ENCODE peak calls at places on chromosome 19, in eight cellular contexts. A, C, D, M, H, F, G and W are unnamed samples. For H3K4me1 and H3K36me3, the result is how much of the 10 kb centered on the place peaks cover.

GRCh38 chr19:35202722-35203674 is 25.5 kb downstream of the FAM187B start:
- DNase-seq in A (no peak), C (no peak), D (no peak), M (no peak), H (no peak), F (no peak), G (no peak), W (no peak)

GRCh38 chr19:17091758-17092333 is 16.3 kb downstream of the MYO9B start:
- DNase-seq in A (no peak), C (no peak), D (no peak), M (peak), H (no peak), F (peak), G (no peak), W (peak)

GRCh38 chr19:14114439-14114838 is 3.1 kb downstream of the PRKACA start:
- DNase-seq in A (no peak), C (no peak), D (no peak), M (no peak), H (no peak), F (no peak), G (no peak), W (no peak)

GRCh38 chr19:49113762-49114629 is at the start of gene LIN7B:
- DNase-seq in A (peak), C (peak), D (peak), M (peak), H (peak), F (peak), G (no peak), W (peak)

GRCh38 chr19:18660051-18660910 is 23.2 kb upstream of the CRTC1 start:
- DNase-seq in A (peak), C (no peak), D (no peak), M (peak), H (peak), F (peak), G (no peak), W (no peak)

GRCh38 chr19:51503891-51504290 is 2.3 kb upstream of the SIGLEC12 start:
- DNase-seq in A (no peak), C (no peak), D (no peak), M (no peak), H (no peak), F (no peak), G (no peak), W (no peak)

GRCh38 chr19:7575426-7576040 is 20.1 kb upstream of the CAMSAP3 start:
- DNase-seq in A (no peak), C (no peak), D (no peak), M (no peak), H (no peak), F (no peak), G (no peak), W (no peak)

GRCh38 chr19:11578342-11579142 is 1.1 kb upstream of the ACP5 start:
- DNase-seq in A (peak), C (peak), D (peak), M (no peak), H (no peak), F (peak), G (peak), W (peak)

GRCh38 chr19:30419581-30420180 is 47.5 kb downstream of the ZNF536 start:
- DNase-seq in A (no peak), C (no peak), D (no peak), M (no peak), H (no peak), F (no peak), G (no peak), W (no peak)

GRCh38 chr19:50679177-50680125 is 30.2 kb downstream of the C19orf81 start:
- DNase-seq in A (peak), C (peak), D (peak), M (peak), H (peak), F (peak), G (peak), W (peak)

GRCh38 chr19:52248256-52248655 is 21.1 kb upstream of the ZNF766 start:
- DNase-seq in A (peak), C (peak), D (peak), M (peak), H (peak), F (peak), G (no peak), W (peak)

GRCh38 chr19:12126707-12127106 is 13.4 kb downstream of the ZNF20 start:
- DNase-seq in A (peak), C (peak), D (no peak), M (no peak), H (peak), F (no peak), G (no peak), W (no peak)

GRCh38 chr19:50832666-50833065 is 708 bp downstream of the KLK15 start:
- DNase-seq in A (no peak), C (no peak), D (no peak), M (peak), H (no peak), F (no peak), G (no peak), W (no peak)

GRCh38 chr19:29565171-29565570 is 39.4 kb downstream of the VSTM2B start:
- DNase-seq in A (no peak), C (no peak), D (no peak), M (no peak), H (no peak), F (no peak), G (no peak), W (no peak)

GRCh38 chr19:48836089-48837017 is at the start of gene HSD17B14:
- DNase-seq in A (peak), C (no peak), D (peak), M (no peak), H (no peak), F (peak), G (peak), W (no peak)

GRCh38 chr19:47778954-47779351 is 450 bp downstream of the SELENOW start:
- DNase-seq in A (peak), C (peak), D (peak), M (peak), H (no peak), F (peak), G (no peak), W (no peak)

GRCh38 chr19:5313307-5313706 is 27.3 kb downstream of the PTPRS start:
- DNase-seq in A (no peak), C (no peak), D (no peak), M (no peak), H (no peak), F (no peak), G (no peak), W (no peak)

GRCh38 chr19:55069859-55070225 is 5.8 kb upstream of the EPS8L1 start:
- DNase-seq in A (no peak), C (no peak), D (no peak), M (no peak), H (no peak), F (no peak), G (no peak), W (no peak)

GRCh38 chr19:7540761-7541480 is 5.4 kb downstream of the PNPLA6 start:
- DNase-seq in A (peak), C (no peak), D (no peak), M (no peak), H (peak), F (no peak), G (no peak), W (no peak)

GRCh38 chr19:4971424-4971793 is 2.5 kb downstream of the KDM4B start:
- DNase-seq in A (peak), C (peak), D (peak), M (no peak), H (no peak), F (no peak), G (peak), W (peak)

GRCh38 chr19:3398114-3398899 is 31.9 kb downstream of the NFIC start:
- DNase-seq in A (peak), C (no peak), D (peak), M (peak), H (peak), F (peak), G (peak), W (peak)

GRCh38 chr19:35742121-35742724 is at the start of gene IGFLR1:
- DNase-seq in A (no peak), C (peak), D (no peak), M (no peak), H (no peak), F (peak), G (no peak), W (peak)

DNA sequence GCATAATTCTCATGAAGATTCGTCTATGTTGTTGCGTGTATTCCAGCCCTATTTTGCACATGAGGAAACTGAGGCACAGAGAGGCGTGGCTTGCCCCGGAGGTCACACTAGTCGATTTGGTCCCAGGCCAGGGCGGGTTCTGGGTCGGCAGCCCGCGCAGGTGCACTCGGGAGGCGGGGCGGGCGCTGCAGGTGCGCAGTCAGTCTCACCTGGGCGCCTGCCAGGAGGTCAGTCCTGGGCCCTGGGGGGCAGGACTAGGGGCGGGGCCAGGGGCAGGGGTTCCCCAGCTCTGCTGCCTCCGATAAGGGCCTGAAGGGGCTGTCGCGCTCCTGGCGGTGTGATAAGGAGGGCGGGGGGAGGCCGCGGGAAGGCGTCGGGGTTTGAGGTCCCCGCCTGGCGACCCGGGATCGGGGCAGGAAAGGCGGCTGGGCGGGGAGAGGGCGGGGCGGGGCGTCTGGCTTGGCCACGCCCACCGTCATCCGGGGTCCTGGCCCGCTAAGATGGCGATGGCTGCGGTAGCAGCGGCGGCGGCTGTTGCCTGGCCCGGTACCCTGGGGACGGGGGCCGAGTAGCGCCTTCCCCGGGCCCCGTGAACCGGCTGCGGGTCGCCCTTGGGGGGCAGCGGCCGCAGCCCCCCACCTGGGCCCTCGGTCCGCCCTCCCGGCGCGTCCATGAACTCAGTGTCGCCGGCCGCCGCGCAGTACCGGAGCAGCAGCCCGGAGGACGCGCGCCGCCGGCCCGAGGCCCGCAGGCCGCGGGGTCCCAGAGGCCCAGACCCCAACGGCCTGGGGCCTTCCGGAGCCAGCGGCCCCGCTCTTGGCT is at the start of gene ATG4D:
- DNase-seq in A (peak), C (peak), D (peak), M (peak), H (peak), F (peak), G (peak), W (peak)
- H3K4me1 ChIP-seq in A (under half), C (under half), D (under half), M (under half), H (under half), F (under half), G (under half), W (under half)

DNA sequence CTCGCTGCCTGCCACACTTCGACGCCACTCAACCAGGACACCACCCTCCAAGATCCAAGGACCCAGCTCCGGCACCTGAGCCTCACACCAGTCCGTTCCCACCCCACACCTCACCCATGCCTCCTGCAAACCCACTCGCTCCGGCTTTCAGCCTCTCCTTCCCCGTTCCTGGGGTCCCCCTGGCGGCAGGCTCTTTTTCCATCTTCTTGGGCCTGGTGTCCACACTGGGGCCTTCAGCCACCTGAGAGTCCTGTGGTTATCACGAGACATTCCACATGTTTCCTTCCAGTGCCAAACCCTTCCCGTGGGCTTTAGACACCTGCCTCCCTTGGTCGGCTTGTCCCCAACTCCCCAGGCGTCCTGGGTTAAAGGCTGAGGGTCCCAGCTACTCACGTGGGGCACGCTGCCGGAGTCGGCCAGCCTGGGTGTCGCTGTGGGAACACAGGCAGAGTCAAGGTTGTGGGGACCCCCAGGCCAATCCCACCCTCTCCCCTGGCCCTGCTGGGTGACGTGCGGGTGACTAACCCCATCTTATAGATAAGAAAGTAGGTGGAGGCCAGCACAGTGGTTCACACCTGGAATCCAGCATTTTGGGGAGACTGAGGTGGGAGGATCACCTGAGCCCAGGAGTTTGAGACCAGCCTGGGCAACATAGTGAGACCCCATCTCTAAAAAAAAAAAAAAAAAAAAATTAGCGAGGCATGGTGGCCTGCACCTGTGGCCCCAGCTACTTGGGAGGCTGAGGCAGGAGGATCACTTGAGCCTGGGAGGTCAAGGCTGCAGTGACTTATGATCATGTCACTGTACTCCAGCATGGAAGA is 2.0 kb downstream of the JSRP1 start:
- DNase-seq in A (peak), C (no peak), D (no peak), M (no peak), H (peak), F (no peak), G (no peak), W (no peak)
- TF ChIP-seq CTCF in A (peak), C (no peak), D (no peak), M (peak), H (peak), F (peak), G (no peak), W (no peak)

DNA sequence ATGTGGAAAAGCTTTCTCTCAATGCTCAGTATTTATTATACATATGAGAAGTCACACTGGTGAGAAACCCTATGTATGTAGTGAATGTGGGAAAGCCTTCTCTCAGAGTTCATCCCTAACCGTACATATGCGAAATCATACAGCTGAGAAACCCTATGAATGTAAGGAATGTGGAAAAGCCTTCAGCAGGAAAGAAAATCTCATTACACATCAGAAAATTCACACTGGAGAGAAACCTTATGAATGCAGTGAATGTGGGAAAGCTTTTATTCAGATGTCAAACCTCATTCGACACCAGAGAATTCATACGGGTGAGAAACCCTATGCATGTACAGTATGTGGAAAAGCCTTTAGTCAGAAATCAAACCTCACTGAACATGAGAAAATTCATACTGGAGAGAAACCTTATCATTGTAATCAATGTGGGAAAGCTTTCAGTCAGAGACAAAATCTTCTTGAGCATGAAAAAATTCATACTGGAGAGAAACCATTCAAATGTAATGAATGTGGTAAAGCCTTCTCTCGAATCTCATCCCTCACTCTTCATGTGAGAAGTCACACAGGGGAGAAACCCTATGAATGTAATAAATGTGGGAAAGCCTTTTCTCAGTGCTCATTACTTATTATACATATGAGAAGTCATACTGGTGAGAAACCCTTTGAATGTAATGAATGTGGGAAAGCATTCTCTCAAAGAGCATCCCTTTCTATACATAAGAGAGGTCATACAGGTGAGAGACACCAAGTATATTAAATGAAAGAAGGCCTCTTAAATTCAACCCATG is 34.4 kb downstream of the ZNF568 start:
- DNase-seq in A (no peak), C (no peak), D (no peak), M (no peak), H (no peak), F (no peak), G (no peak), W (no peak)
- H3K36me3 ChIP-seq in A (under half), C (under half), D (under half), M (under half), H (under half), F (under half), G (under half), W (under half)

GRCh38 chr19:39411006-39411831 is 1.2 kb upstream of the PLEKHG2 start:
- DNase-seq in A (peak), C (no peak), D (peak), M (peak), H (peak), F (peak), G (peak), W (peak)
- H3K4me1 ChIP-seq in A (under half), C (under half), D (under half), M (under half), H (under half), F (under half), G (under half), W (under half)

GRCh38 chr19:42028304-42029216 is 34.5 kb upstream of the ATP1A3 start:
- DNase-seq in A (no peak), C (peak), D (no peak), M (peak), H (no peak), F (no peak), G (no peak), W (no peak)
- TF ChIP-seq CTCF in A (peak), C (peak), D (no peak), M (no peak), H (peak), F (no peak), G (no peak), W (no peak)

GRCh38 chr19:46380690-46381089 is 32.7 kb downstream of the CCDC8 start:
- DNase-seq in A (no peak), C (no peak), D (no peak), M (no peak), H (no peak), F (no peak), G (no peak), W (no peak)

GRCh38 chr19:46376241-46377153 is 29.6 kb downstream of the PPP5C start:
- DNase-seq in A (no peak), C (no peak), D (no peak), M (no peak), H (no peak), F (no peak), G (no peak), W (no peak)

GRCh38 chr19:46374526-46375475 is 27.9 kb downstream of the PPP5C start:
- DNase-seq in A (no peak), C (no peak), D (no peak), M (no peak), H (no peak), F (no peak), G (no peak), W (no peak)

GRCh38 chr19:46381346-46381745 is 32.0 kb downstream of the CCDC8 start:
- DNase-seq in A (no peak), C (no peak), D (no peak), M (no peak), H (no peak), F (no peak), G (no peak), W (no peak)

DNA sequence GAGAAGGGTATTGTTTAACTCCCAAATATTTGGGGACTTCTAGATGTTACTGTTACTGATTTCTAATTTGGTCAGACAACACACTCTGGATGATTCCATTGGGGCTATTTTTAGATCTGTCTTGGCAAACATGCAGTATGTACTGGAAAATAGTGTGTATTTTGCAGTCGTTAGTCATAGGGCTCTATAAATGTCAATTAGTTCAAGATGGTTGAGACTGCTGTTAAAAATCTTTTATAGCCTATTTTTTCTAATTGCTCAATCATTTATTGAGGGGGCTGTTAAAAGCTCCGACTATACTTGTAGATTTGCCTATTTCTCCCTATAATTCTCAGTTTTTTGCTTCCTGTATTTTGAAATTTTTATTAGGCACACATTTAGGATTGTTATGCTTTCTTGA is 31.4 kb downstream of the PPP5C start:
- DNase-seq in A (peak), C (no peak), D (no peak), M (no peak), H (peak), F (no peak), G (no peak), W (no peak)
- H3K36me3 ChIP-seq in A (under half), C (half or more), D (under half), M (under half), H (under half), F (half or more), G (under half), W (under half)

DNA sequence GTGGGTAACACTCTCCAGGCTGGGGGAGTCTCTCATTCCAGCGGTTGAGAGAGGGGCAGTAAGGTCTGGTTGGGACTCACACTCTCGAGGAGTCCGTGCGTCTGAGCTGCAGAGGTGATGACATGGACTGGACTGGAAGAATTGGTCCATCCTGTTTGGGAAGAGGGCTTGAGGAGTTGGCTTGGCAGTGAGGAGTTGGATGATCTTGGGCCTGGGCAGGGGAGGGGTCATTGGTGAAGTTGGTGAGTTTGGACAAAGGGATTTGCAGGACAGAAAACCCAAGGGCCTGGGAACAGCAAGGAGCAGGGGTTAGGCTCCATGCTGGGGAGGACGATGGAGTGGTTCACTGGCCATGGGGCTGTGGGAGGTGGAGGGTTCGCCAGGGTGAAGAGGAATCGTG is 3.7 kb downstream of the PPP1R37 start:
- DNase-seq in A (no peak), C (no peak), D (no peak), M (no peak), H (no peak), F (no peak), G (no peak), W (no peak)
- H3K4me1 ChIP-seq in A (under half), C (under half), D (under half), M (half or more), H (under half), F (under half), G (under half), W (under half)